ENCODE peak calls at places on chromosomes 13 and 19, in four cellular contexts. Q is B cell, V is neural crest cell, L is cardiac muscle cell. Y is an unnamed sample.

GRCh38 chr13:40484981-40485380 is 181.5 kb downstream of the FOXO1 start:
- DNase-seq in L (no peak), Q (no peak), V (no peak), Y (no peak)

GRCh38 chr13:48775285-48775684 is 121.6 kb downstream of the CYSLTR2 start:
- DNase-seq in V (no peak), Q (no peak), L (no peak), Y (no peak)

GRCh38 chr13:47117268-47117667 is 220.4 kb upstream of the HTR2A start:
- DNase-seq in V (no peak), L (peak; percentile 49), Q (no peak), Y (no peak)

GRCh38 chr19:4774136-4774535 is 17.4 kb upstream of the FEM1A start:
- DNase-seq in V (no peak), Q (no peak), L (no peak), Y (no peak)

GRCh38 chr13:45506811-45507210 is 42.1 kb downstream of the COG3 start:
- DNase-seq in V (no peak), L (no peak), Q (no peak), Y (no peak)

GRCh38 chr13:44566601-44567000 is 9.5 kb downstream of the TSC22D1 start:
- DNase-seq in V (no peak), L (no peak), Q (no peak), Y (no peak)

GRCh38 chr13:38606697-38607096 is 80.2 kb upstream of the FREM2 start:
- DNase-seq in L (no peak), Q (no peak), V (no peak), Y (no peak)

GRCh38 chr13:93066187-93066586 is 160.4 kb upstream of the GPC6 start:
- DNase-seq in L (peak; percentile 89), V (no peak), Q (no peak), Y (no peak)

DNA sequence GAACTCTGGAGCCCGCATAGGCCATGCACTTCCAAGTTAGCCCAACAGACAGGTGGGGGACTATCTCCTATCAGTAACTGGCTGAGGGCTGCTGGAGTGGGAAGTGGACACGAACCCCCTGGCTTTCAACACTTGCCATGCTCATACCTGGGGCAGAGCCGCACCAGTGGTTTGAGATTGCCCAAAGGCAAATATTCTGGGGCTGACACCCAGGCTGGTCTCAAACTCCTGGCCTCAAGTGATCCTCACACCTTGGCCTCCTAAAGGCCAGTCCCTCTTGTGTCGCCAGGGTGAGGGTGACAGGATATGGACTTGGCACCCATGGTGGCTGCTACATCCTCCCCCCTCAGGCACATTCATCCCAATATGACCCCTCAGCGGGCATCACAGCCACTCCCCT is 13.1 kb downstream of the NFKBID start:
- DNase-seq in V (no peak), Q (peak; percentile 48), L (no peak), Y (no peak)
- TF ChIP-seq CTCF in V (no peak), Q (no peak), L (no peak), Y (no peak)

GRCh38 chr13:68944272-68944671 is 1163.4 kb upstream of the ATXN8OS start:
- DNase-seq in Q (no peak), V (no peak), L (no peak), Y (no peak)

GRCh38 chr13:68940049-68940448 is 1167.6 kb upstream of the ATXN8OS start:
- DNase-seq in V (no peak), L (no peak), Q (no peak), Y (no peak)

DNA sequence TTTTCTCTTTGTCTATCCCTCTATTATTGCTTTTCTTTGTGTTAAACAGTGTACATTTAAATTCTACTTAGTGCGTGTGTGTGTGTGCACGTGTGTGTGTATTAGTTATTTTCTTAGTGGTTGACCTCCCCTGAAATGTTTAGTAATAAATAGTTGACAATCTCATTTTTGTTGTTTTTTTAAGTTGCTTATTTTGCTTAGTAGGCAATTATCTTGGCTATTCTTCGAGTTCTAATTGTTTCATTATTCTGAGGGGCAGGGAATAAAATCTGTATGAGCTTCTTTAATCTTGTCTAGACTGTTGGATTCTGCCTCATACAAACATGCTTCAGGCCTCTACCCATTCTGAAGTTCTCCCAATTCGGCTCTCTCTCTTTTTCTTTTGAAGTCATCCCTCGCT is 1169.0 kb upstream of the ATXN8OS start:
- DNase-seq in L (no peak), V (no peak), Q (no peak), Y (no peak)
- TF ChIP-seq CTCF in L (no peak), V (no peak), Q (no peak), Y (no peak)

GRCh38 chr19:11970174-11970573 is 5.3 kb downstream of the ZNF763 start:
- DNase-seq in L (no peak), Q (no peak), V (no peak), Y (no peak)

GRCh38 chr19:11964858-11965645 is at the start of gene ZNF763:
- DNase-seq in L (peak; percentile 88), Q (peak; percentile 93), V (peak; percentile 80), Y (peak; percentile 88)

GRCh38 chr19:11963566-11964355 is 1.1 kb upstream of the ZNF763 start:
- DNase-seq in Q (peak; percentile 83), L (peak; percentile 85), V (peak; percentile 77), Y (peak; percentile 72)

GRCh38 chr19:11964496-11964857 is 363 bp upstream of the ZNF763 start:
- DNase-seq in V (no peak), L (no peak), Q (no peak), Y (no peak)
- TF ChIP-seq CTCF in V (no peak), L (peak; percentile 34), Q (no peak), Y (no peak)

DNA sequence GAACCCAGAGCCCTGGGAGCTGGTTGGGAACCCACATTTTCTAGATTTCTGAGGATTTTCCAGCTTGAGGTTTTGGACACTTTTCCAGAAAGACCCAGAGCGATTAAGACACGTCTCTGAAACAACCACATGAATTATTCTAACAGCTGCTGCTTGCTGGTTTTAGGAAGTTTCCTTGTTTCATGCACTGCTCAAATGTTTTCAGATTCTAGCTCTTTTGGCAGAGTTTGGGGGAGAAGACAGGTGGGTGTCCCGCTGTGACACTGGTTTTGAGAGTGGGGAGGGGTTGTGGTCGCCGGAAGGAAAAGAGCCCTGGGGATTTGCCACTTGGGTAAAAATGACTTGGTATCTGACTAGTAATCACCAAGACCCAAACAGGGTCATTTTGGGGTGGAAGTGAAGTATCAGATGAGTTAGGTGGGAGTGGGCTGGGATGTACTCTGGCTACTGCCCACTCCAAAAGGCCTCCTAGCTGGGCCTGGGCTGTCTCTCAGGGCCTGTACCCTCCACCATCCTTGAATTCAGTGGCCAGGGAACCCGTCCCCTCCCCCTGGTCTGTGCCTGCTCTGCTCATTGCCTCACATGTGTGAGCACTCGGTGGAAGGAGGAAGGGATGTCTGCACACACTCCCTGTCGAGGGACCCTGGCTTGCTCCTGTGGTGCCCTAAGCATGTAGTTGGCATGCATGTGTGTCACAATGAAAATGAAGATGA is 13.2 kb downstream of the GATAD2A start:
- DNase-seq in Q (no peak), V (no peak), L (no peak), Y (no peak)
- TF ChIP-seq CTCF in Q (no peak), V (no peak), L (no peak), Y (no peak)

DNA sequence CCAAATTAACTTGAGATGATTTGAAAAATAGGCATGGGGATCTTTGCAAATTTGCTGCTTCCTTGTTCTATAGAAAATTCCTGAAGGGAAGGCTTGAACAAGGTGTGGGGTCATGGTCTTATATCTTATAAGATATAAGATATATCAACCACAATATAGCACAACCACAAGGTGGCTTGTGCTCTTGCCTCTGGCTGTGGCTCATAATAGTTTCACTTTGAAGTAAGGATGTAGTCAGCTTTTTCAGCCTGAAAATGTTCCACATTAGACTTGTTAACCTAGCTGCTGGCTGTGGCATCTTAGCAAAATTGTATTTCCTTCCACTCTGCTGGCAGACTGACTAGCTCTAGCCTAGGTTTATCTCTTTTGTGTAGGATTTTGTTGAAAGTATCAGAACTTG is 169.7 kb downstream of the KLF5 start:
- DNase-seq in L (peak; percentile 10), Q (no peak), V (no peak), Y (no peak)
- TF ChIP-seq CTCF in L (no peak), Q (no peak), V (no peak), Y (peak; percentile 28)

GRCh38 chr19:10565567-10566407 is at the start of gene KRI1:
- DNase-seq in Q (peak; percentile 100), L (peak; percentile 99), V (peak; percentile 99), Y (peak; percentile 99)

GRCh38 chr19:10566408-10566657 is 523 bp upstream of the KRI1 start:
- DNase-seq in Q (no peak), L (no peak), V (no peak), Y (no peak)

GRCh38 chr19:10566658-10567410 is 1.0 kb upstream of the KRI1 start:
- DNase-seq in Q (peak; percentile 74), V (no peak), L (no peak), Y (no peak)

GRCh38 chr19:10562609-10563008 is 3.2 kb downstream of the KRI1 start:
- DNase-seq in V (no peak), L (no peak), Q (no peak), Y (no peak)

DNA sequence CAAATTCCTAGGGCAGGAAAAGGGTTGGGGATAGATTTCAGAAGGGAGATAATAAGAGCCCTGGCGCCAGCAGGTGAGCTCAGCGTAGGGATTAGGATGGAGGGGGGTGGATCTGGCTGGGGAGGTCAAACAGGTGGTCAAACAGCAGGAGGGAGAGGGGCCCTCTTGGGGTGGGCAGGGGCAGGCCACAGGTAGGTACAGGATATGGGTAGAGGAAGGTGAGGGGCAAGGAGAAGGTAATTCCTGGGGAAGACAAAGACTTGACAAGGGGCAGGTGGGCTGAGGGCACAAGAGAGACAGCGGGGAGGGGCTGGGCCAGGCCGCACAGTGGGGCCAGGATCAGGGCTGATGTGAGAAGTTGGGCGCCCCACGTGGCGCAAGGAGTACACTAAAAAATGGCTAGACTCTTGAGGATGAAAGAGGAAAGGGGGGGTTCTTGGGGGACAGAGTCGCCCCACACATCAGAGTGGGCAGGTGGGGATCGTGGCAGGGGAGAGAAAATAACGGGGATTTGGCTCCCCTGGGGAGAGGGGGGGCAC is 713 bp downstream of the KRI1 start:
- DNase-seq in V (no peak), Q (peak; percentile 80), L (peak; percentile 49), Y (peak; percentile 54)
- TF ChIP-seq CTCF in V (no peak), Q (no peak), L (peak; percentile 45), Y (no peak)

DNA sequence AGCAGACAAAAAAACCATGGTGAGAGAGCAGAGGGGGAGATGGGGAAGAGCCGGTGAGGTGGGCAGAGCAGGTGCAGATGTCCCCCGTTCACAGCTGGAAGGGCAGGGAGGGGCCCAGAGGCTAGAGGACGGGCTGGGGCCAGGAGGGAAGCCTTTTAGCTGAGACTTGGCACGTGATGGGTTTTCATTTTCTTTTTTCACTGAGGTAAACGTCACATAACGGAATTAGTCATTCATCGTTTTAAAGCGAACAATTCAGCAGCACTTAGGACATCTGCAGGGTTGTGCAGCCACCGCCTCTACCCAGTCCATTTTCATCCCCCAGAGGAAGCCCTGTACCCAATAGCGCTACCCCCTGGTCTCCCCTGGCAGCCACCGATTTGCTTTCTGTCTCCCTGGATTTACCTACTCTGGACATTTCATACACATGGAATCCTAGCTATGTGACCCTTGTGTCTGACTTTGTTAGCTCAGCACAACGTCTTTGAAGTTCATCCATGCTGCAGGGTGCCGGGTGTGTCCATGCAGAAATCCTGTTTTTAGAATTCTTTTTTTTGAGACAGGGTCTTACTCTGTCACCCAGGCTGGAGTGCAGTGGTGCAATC is 16.0 kb upstream of the EMC10 start:
- DNase-seq in L (peak; percentile 22), Q (peak; percentile 77), V (no peak), Y (no peak)
- TF ChIP-seq CTCF in L (no peak), Q (no peak), V (no peak), Y (no peak)

Y was measured in CD4-positive, alpha-beta T cell.